ENCODE peak calls at places on chromosomes 4 and X, in four cellular contexts. N is activated T-helper 1 cell treated with anti-CD3 and anti-CD28 coated beads, Interleukin-2, amount 50 U/mL, for 16 hours; F is Caki2; Q is NCI-H1105. B is an unnamed sample.

GRCh38 chr4:73895201-73896177 is 26.3 kb downstream of the CXCL1 start:
- DNase-seq in N (no peak), F (no peak), Q (no peak), B (no peak)

GRCh38 chr4:28557755-28558154 is 1697.1 kb downstream of the STIM2 start:
- DNase-seq in N (no peak), F (no peak), Q (no peak), B (no peak)

GRCh38 chrX:47497274-47497673 is 14.3 kb upstream of the ZNF41 start:
- DNase-seq in Q (no peak), N (no peak), F (no peak), B (no peak)

GRCh38 chrX:10213716-10214115 is 56.9 kb downstream of the CLCN4 start:
- DNase-seq in Q (no peak), N (no peak), F (no peak), B (no peak)

GRCh38 chrX:46574941-46575381 is 1.4 kb downstream of the CHST7 start:
- DNase-seq in F (no peak), Q (peak; percentile 71), N (no peak), B (peak; percentile 28)

GRCh38 chr4:89871211-89871610 is 23.4 kb upstream of the MMRN1 start:
- DNase-seq in F (no peak), N (no peak), Q (no peak), B (no peak)

GRCh38 chr4:30828290-30828926 is 108.2 kb downstream of the PCDH7 start:
- DNase-seq in F (peak; percentile 38), Q (no peak), N (no peak), B (no peak)

GRCh38 chr4:83075696-83076095 is 38.8 kb downstream of the PLAC8 start:
- DNase-seq in N (no peak), F (peak; percentile 12), Q (no peak), B (no peak)

GRCh38 chr4:67522851-67523671 is 22.2 kb downstream of the CENPC start:
- DNase-seq in Q (no peak), F (no peak), N (no peak), B (no peak)

GRCh38 chrX:110944793-110945466 is 149.3 kb upstream of the CHRDL1 start:
- DNase-seq in Q (peak; percentile 19), N (no peak), F (no peak), B (no peak)

B was measured in GM10248.